ENCODE peak calls at places on chromosomes 4 and X, in four cellular contexts. L is K562, D is WTC11, S is HepG2. B is an unnamed sample.

GRCh38 chr4:69323284-69323683 is 43.0 kb downstream of the UGT2B28 start:
- DNase-seq in L (no peak), D (no peak), S (no peak), B (no peak)

GRCh38 chr4:127463883-127464282 is 168.9 kb upstream of the INTU start:
- DNase-seq in L (no peak), D (peak; percentile 32), S (no peak), B (no peak)

GRCh38 chr4:185201983-185202962 is 1.5 kb downstream of the CFAP97 start:
- DNase-seq in L (peak; percentile 86), D (no peak), S (peak; percentile 94), B (no peak)

GRCh38 chrX:129108936-129109335 is 414.4 kb downstream of the SMARCA1 start:
- DNase-seq in L (no peak), D (no peak), S (no peak), B (no peak)

GRCh38 chrX:150680974-150681373 is 12.2 kb upstream of the MTMR1 start:
- DNase-seq in L (peak; percentile 29), D (no peak), S (peak; percentile 7), B (peak; percentile 22)

GRCh38 chrX:154294791-154295580 is at the start of gene TEX28:
- DNase-seq in L (no peak), D (no peak), S (no peak), B (no peak)

GRCh38 chrX:122363112-122363511 is 821.0 kb upstream of the GRIA3 start:
- DNase-seq in L (no peak), D (peak; percentile 17), S (no peak), B (peak; percentile 21)

GRCh38 chr4:182914357-182914756 is 2.8 kb downstream of the DCTD start:
- DNase-seq in L (no peak), D (no peak), S (no peak), B (no peak)

GRCh38 chr4:145488310-145488709 is 6.7 kb downstream of the SMAD1 start:
- DNase-seq in L (no peak), D (no peak), S (no peak), B (no peak)

GRCh38 chrX:77014655-77015377 is 432.4 kb upstream of the FGF16 start:
- DNase-seq in L (peak; percentile 1), D (peak; percentile 19), S (peak; percentile 74), B (peak; percentile 17)

GRCh38 chr4:100981447-100982204 is 365.7 kb downstream of the PPP3CA start:
- DNase-seq in L (no peak), D (no peak), S (no peak), B (no peak)

GRCh38 chr4:37876156-37876555 is 14.7 kb upstream of the TBC1D1 start:
- DNase-seq in L (no peak), D (no peak), S (no peak), B (no peak)

GRCh38 chr4:151324449-151325319 is 721 bp downstream of the SH3D19 start:
- DNase-seq in L (peak; percentile 26), D (peak; percentile 55), S (peak; percentile 99), B (peak; percentile 46)

GRCh38 chr4:48790581-48790980 is 10.5 kb upstream of the FRYL start:
- DNase-seq in L (no peak), D (no peak), S (no peak), B (no peak)

GRCh38 chrX:7446815-7447214 is 298.9 kb upstream of the PUDP start:
- DNase-seq in L (no peak), D (no peak), S (no peak), B (no peak)

GRCh38 chr4:166527500-166527899 is 654.5 kb downstream of the TLL1 start:
- DNase-seq in L (no peak), D (no peak), S (no peak), B (no peak)

GRCh38 chrX:27679281-27679680 is 89.1 kb downstream of the DCAF8L2 start:
- DNase-seq in L (no peak), D (no peak), S (no peak), B (no peak)

GRCh38 chr4:25767877-25768475 is 94.8 kb downstream of the SEL1L3 start:
- DNase-seq in L (peak; percentile 66), D (peak; percentile 62), S (peak; percentile 62), B (peak; percentile 62)

GRCh38 chrX:10989386-10989785 is 121.7 kb upstream of the HCCS start:
- DNase-seq in L (no peak), D (no peak), S (no peak), B (no peak)

GRCh38 chrX:67604979-67605703 is 61.3 kb downstream of the AR start:
- DNase-seq in L (no peak), D (no peak), S (no peak), B (no peak)

GRCh38 chr4:159434496-159435241 is 331.8 kb downstream of the RAPGEF2 start:
- DNase-seq in L (no peak), D (no peak), S (no peak), B (no peak)

GRCh38 chrX:39519566-39520301 is 578.0 kb downstream of the BCOR start:
- DNase-seq in L (peak; percentile 27), D (no peak), S (no peak), B (no peak)

GRCh38 chrX:69025802-69026301 is 139.4 kb downstream of the PJA1 start:
- DNase-seq in L (no peak), D (no peak), S (no peak), B (peak; percentile 0)

GRCh38 chrX:118976599-118977340 is 2.4 kb downstream of the LONRF3 start:
- DNase-seq in L (peak; percentile 21), D (no peak), S (no peak), B (peak; percentile 49)

GRCh38 chr4:176611954-176612353 is 180.8 kb downstream of the VEGFC start:
- DNase-seq in L (no peak), D (no peak), S (no peak), B (no peak)

GRCh38 chr4:108959497-108959896 is 196.6 kb upstream of the ETNPPL start:
- DNase-seq in L (no peak), D (no peak), S (no peak), B (no peak)

GRCh38 chr4:105495667-105496066 is 21.8 kb upstream of the PPA2 start:
- DNase-seq in L (no peak), D (no peak), S (no peak), B (no peak)

GRCh38 chrX:153903238-153903980 is 1.1 kb upstream of the AVPR2 start:
- DNase-seq in L (no peak), D (no peak), S (no peak), B (no peak)

GRCh38 chrX:17242470-17242869 is 132.5 kb upstream of the NHS start:
- DNase-seq in L (peak; percentile 41), D (peak; percentile 35), S (peak; percentile 10), B (peak; percentile 45)

GRCh38 chr4:90142091-90142490 is 14.9 kb downstream of the CCSER1 start:
- DNase-seq in L (no peak), D (no peak), S (no peak), B (no peak)

GRCh38 chr4:100738388-100739165 is 220.8 kb upstream of the EMCN start:
- DNase-seq in L (no peak), D (no peak), S (no peak), B (no peak)

GRCh38 chr4:110510955-110511544 is 35.1 kb downstream of the ENPEP start:
- DNase-seq in L (peak; percentile 59), D (no peak), S (peak; percentile 39), B (peak; percentile 37)

GRCh38 chr4:139808381-139809206 is 143.0 kb downstream of the MGST2 start:
- DNase-seq in L (no peak), D (no peak), S (peak; percentile 13), B (peak; percentile 46)

GRCh38 chr4:154928640-154929257 is 147.7 kb downstream of the RBM46 start:
- DNase-seq in L (peak; percentile 6), D (peak; percentile 40), S (peak; percentile 32), B (peak; percentile 30)

GRCh38 chr4:118905546-118905945 is 16.9 kb downstream of the SYNPO2 start:
- DNase-seq in L (peak; percentile 24), D (no peak), S (no peak), B (no peak)

GRCh38 chr4:86831262-86832090 is 17.7 kb downstream of the SLC10A6 start:
- DNase-seq in L (no peak), D (no peak), S (peak; percentile 1), B (peak; percentile 36)

DNA sequence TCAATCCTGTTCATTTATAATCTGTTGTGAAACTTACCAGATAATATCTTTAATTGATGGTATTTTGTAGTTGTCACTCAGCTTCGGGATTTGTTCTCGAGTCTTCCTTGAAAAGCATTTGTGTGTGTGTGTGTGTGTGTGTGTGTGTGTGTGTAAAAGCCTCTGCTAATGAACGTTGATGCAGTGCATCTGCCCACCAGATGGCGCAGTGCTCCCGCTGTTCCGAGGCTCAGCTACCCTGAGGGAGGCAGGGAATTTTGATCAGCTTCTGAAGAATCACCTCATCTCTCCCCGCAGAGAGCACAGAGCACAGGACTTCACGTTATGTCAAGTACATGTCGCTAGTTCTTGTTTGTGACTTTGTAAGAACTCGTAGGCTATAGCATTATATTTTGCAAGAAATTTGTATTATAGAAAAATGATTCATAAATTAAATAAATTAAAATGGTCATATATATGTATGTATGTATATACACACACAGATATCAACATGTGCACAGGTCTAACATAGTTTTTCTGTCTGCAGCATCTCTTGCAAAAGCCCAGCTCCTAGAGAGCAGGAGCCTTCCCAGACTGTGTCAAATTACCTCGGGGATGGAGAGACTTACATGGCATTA is 316.7 kb upstream of the IGFBP7 start:
- DNase-seq in L (peak; percentile 73), D (peak; percentile 81), S (peak; percentile 35), B (peak; percentile 75)
- TF ChIP-seq ELF4 in L (no peak), D (no peak), S (no peak), B (no peak)

GRCh38 chrX:132491191-132491590 is 2.4 kb upstream of the MBNL3 start:
- DNase-seq in L (no peak), D (no peak), S (peak; percentile 88), B (no peak)
- TF ChIP-seq ELF4 in L (no peak), D (no peak), S (no peak), B (no peak)

GRCh38 chr4:35710343-35710742 is 534.0 kb downstream of the ARAP2 start:
- DNase-seq in L (no peak), D (no peak), S (no peak), B (no peak)
- TF ChIP-seq ELF4 in L (no peak), D (no peak), S (no peak), B (no peak)

GRCh38 chr4:5460106-5460801 is 248.1 kb downstream of the EVC2 start:
- DNase-seq in L (peak; percentile 45), D (peak; percentile 66), S (peak; percentile 13), B (peak; percentile 60)
- TF ChIP-seq ELF4 in L (no peak), D (no peak), S (no peak), B (no peak)

DNA sequence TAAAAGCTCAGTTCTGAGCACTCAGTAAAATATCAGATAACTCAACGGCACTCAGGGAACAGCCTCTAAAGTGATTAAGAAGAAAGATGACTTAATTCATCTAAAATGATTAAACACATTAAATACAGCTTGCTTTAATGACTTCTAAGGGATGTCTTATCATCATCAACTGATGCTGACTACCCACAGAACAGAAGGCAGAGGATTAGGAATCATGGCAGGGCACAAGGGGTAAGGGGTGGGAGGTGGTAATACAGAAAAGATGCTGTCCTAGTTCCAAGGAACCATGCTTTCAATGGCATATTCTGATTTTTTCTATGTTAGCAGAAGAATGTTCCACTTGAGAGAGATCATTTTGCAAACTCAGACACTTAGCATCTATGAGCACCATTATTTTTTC is 99.2 kb upstream of the CBR4 start:
- DNase-seq in L (no peak), D (no peak), S (no peak), B (no peak)
- TF ChIP-seq ELF4 in L (no peak), D (no peak), S (no peak), B (no peak)